ENCODE peak calls at places on chromosomes 12 and 14, in ten cellular contexts. P is HFFc6; U is AG04450; M is neural progenitor cell; B is nephron progenitor cell; H is thoracic aorta; X is CD4-positive, alpha-beta T cell; Q is tibial nerve; E is left ventricle myocardium inferior; J is fibroblast of villous mesenchyme. V is an unnamed sample.

GRCh38 chr14:34175574-34175973 is 224.7 kb upstream of the EGLN3 start:
- DNase-seq in U (no peak), M (no peak), H (no peak), X (no peak), P (no peak), Q (no peak), E (no peak), B (no peak), J (no peak), V (no peak)

GRCh38 chr14:93132472-93133065 is 16.8 kb upstream of the ITPK1 start:
- DNase-seq in M (peak; percentile 28), B (no peak), U (no peak), Q (peak; percentile 66), H (no peak), X (no peak), J (peak; percentile 57), E (no peak), P (peak; percentile 19), V (no peak)

GRCh38 chr14:90575336-90575735 is 178.5 kb downstream of the CALM1 start:
- DNase-seq in M (no peak), Q (no peak), U (no peak), E (no peak), B (no peak), X (no peak), H (no peak), J (no peak), P (no peak), V (no peak)

GRCh38 chr14:101583006-101583708 is 21.9 kb downstream of the DIO3 start:
- DNase-seq in H (no peak), X (no peak), P (no peak), E (peak; percentile 3), U (no peak), Q (no peak), M (no peak), J (no peak), B (no peak), V (no peak)

GRCh38 chr14:77161011-77161410 is 19.4 kb upstream of the ZDHHC22 start:
- DNase-seq in P (no peak), H (no peak), M (no peak), U (no peak), Q (no peak), E (no peak), B (no peak), J (no peak), X (no peak), V (no peak)

GRCh38 chr14:58805057-58805456 is 167.3 kb downstream of the DACT1 start:
- DNase-seq in X (no peak), J (no peak), H (no peak), E (no peak), P (no peak), B (no peak), M (no peak), U (no peak), Q (peak; percentile 21), V (peak; percentile 74)

GRCh38 chr12:75877588-75878381 is 153.8 kb downstream of the PHLDA1 start:
- DNase-seq in Q (no peak), B (peak; percentile 8), J (peak; percentile 58), E (no peak), P (no peak), M (no peak), U (no peak), H (no peak), X (no peak), V (no peak)

GRCh38 chr12:13254311-13254710 is 57.8 kb downstream of the EMP1 start:
- DNase-seq in M (no peak), P (no peak), J (no peak), B (no peak), E (no peak), X (no peak), U (no peak), H (no peak), Q (no peak), V (no peak)

GRCh38 chr12:101086490-101086889 is 123.5 kb downstream of the SLC5A8 start:
- DNase-seq in P (no peak), Q (no peak), B (peak; percentile 20), J (peak; percentile 10), U (no peak), M (no peak), X (no peak), H (no peak), E (no peak), V (no peak)

GRCh38 chr14:74525361-74525851 is 31.8 kb downstream of the ISCA2 start:
- DNase-seq in J (no peak), M (no peak), X (no peak), E (no peak), B (no peak), U (no peak), Q (no peak), P (no peak), H (no peak), V (no peak)

GRCh38 chr14:55043528-55043927 is 7.9 kb upstream of the MAPK1IP1L start:
- DNase-seq in P (no peak), U (no peak), M (no peak), H (no peak), E (no peak), Q (no peak), X (no peak), B (no peak), J (peak; percentile 48), V (no peak)

GRCh38 chr14:66709292-66709691 is 201.3 kb downstream of the GPHN start:
- DNase-seq in J (no peak), E (no peak), H (no peak), M (no peak), X (no peak), B (no peak), P (no peak), U (no peak), Q (no peak), V (peak; percentile 2)

GRCh38 chr12:117076410-117077372 is 22.5 kb downstream of the TESC start:
- DNase-seq in H (no peak), X (no peak), E (no peak), U (no peak), Q (no peak), B (no peak), P (no peak), J (peak; percentile 5), M (no peak), V (no peak)

GRCh38 chr14:49512147-49512551 is 74.0 kb downstream of the RPS29 start:
- DNase-seq in P (peak; percentile 63), X (no peak), E (no peak), M (no peak), U (peak; percentile 13), Q (no peak), J (peak; percentile 15), H (no peak), B (no peak), V (peak; percentile 12)

DNA sequence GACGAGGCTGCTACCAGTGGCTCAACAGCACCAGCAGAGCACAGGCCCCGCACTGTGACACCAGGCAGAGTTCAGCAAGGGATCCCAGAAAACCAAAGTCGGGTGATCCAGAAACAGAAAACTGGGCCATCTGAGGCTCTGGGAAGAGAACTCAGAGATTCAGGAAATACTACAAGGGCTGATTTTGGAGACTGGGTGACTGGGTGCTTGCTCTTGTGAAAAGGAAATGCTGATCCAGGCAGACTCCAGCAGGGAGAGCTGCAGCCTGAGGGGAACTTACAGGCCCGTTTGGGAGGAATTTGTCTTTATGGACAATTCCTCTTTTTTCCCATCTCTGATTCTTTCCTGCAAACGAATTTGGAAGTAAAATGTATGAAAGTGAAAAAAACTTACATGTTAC is 28.2 kb downstream of the FOXN3 start:
- DNase-seq in Q (no peak), B (no peak), X (no peak), U (no peak), E (no peak), J (peak; percentile 45), M (peak; percentile 30), H (no peak), P (peak; percentile 14), V (no peak)
- TF ChIP-seq CTCF in Q (no peak), B (no peak), X (no peak), U (peak; percentile 43), E (peak; percentile 33), J (peak; percentile 45), M (peak; percentile 18), H (no peak), P (peak; percentile 65), V (peak; percentile 22)

DNA sequence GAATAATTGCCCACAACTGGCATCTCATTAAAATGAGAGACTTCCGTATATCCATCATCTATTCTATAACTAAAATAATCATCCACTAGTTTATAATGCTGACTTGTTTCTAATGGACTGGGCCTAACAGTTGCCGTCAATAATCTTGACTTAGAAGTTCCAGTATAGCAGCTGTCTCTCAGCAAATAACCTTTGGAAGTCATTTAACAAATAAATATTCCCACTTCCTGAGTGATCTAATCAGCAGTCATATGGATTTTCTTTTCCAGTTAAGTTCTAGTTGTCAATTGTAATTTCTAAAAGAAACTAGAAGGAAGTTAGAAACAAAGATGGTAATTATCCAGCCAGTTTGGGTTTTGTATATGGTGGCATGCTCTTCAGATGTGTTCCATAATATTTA is 177.8 kb downstream of the GXYLT1 start:
- DNase-seq in P (no peak), J (no peak), U (no peak), H (no peak), M (no peak), B (no peak), E (no peak), Q (no peak), X (no peak), V (no peak)
- TF ChIP-seq CTCF in P (no peak), J (no peak), U (no peak), H (no peak), M (no peak), B (no peak), E (no peak), Q (no peak), X (no peak), V (no peak)

GRCh38 chr12:85448548-85449139 is 168.6 kb downstream of the ALX1 start:
- DNase-seq in B (no peak), X (no peak), E (no peak), J (peak; percentile 30), P (no peak), M (no peak), H (no peak), U (no peak), Q (no peak), V (no peak)
- TF ChIP-seq CTCF in B (peak; percentile 42), X (no peak), E (no peak), J (peak; percentile 48), P (peak; percentile 72), M (peak; percentile 59), H (no peak), U (peak; percentile 48), Q (peak; percentile 34), V (peak; percentile 39)

GRCh38 chr12:87952223-87952622 is 77.0 kb downstream of the C12orf50 start:
- DNase-seq in Q (no peak), U (no peak), H (no peak), X (no peak), M (no peak), E (no peak), B (no peak), J (no peak), P (no peak), V (no peak)

GRCh38 chr12:87952850-87953249 is 76.4 kb downstream of the C12orf50 start:
- DNase-seq in U (no peak), J (peak; percentile 21), B (peak; percentile 5), Q (no peak), P (no peak), M (peak; percentile 46), X (no peak), H (no peak), E (no peak), V (no peak)

DNA sequence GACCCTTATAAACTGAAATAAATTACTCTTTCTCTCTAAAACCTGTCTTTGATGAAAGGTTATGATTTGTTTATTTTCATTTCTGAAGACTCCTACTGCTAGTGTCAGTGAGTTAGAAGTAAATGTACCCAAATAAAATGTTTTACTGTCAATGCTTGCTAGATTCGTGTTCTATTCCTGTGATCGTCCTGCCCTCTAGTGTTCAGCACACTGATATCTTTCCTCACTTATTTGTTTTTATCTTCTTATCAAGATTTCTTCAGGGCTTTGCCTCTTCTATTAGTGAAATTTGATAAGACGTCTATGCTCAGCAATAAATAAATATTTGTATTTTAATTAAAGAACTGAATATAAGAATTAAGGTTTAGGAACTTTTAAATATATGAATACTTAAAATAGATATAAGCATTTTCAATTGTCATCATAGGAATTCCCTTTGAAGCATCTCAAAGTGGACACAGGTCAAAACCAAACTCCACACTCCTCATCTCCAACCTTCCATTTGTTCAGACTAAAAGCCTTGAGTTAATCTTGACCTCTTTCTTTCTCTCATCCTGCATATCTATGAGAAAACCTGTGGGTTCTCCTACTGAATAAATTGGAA is 75.8 kb downstream of the C12orf50 start:
- DNase-seq in H (no peak), M (peak; percentile 56), Q (peak; percentile 10), J (peak; percentile 37), U (peak; percentile 36), X (no peak), P (peak; percentile 33), E (no peak), B (peak; percentile 26), V (peak; percentile 12)
- TF ChIP-seq CTCF in H (peak; percentile 28), M (peak; percentile 80), Q (peak; percentile 40), J (peak; percentile 49), U (peak; percentile 74), X (no peak), P (peak; percentile 79), E (peak; percentile 45), B (peak; percentile 70), V (peak; percentile 55)

V was measured in AG09319.